ENCODE peak calls at places on chromosomes 1 and 21, in four cellular contexts. U is SK-N-SH, V is neuronal stem cell, O is GM23248. X is an unnamed sample.

GRCh38 chr1:41773144-41773571 is 145.6 kb downstream of the HIVEP3 start:
- DNase-seq in U (no peak), V (no peak), O (peak; percentile 91), X (peak; percentile 72)

GRCh38 chr1:108125312-108126138 is 74.6 kb downstream of the SLC25A24 start:
- DNase-seq in O (peak; percentile 80), V (peak; percentile 78), U (peak; percentile 79), X (peak; percentile 63)

GRCh38 chr1:246622035-246622652 is 55.9 kb downstream of the CNST start:
- DNase-seq in O (no peak), U (peak; percentile 52), V (no peak), X (peak; percentile 24)

GRCh38 chr1:176462671-176463225 is at the start of gene PAPPA2:
- DNase-seq in O (no peak), V (no peak), U (no peak), X (no peak)

GRCh38 chr1:85554630-85555327 is 25.8 kb upstream of the CCN1 start:
- DNase-seq in V (no peak), U (no peak), O (peak; percentile 73), X (peak; percentile 87)

GRCh38 chr1:7991504-7992440 is 30.3 kb downstream of the PARK7 start:
- DNase-seq in V (no peak), O (peak; percentile 24), U (no peak), X (no peak)

GRCh38 chr21:28745131-28746055 is 247.3 kb downstream of the LTN1 start:
- DNase-seq in U (peak; percentile 52), O (peak; percentile 80), V (peak; percentile 58), X (peak; percentile 85)

GRCh38 chr21:25369524-25370300 is 237.6 kb downstream of the MRPL39 start:
- DNase-seq in V (no peak), O (peak; percentile 71), U (no peak), X (no peak)

GRCh38 chr1:172637522-172637921 is 21.4 kb upstream of the FASLG start:
- DNase-seq in O (peak; percentile 93), U (no peak), V (no peak), X (peak; percentile 58)

GRCh38 chr1:15137807-15138206 is 15.7 kb upstream of the TMEM51 start:
- DNase-seq in V (no peak), U (peak; percentile 4), O (no peak), X (no peak)

GRCh38 chr1:107870691-107871090 is 94.3 kb downstream of the VAV3 start:
- DNase-seq in V (no peak), O (peak; percentile 79), U (no peak), X (peak; percentile 29)

GRCh38 chr1:185249563-185249962 is 67.5 kb downstream of the IVNS1ABP start:
- DNase-seq in V (no peak), O (no peak), U (no peak), X (no peak)

GRCh38 chr1:9874959-9875635 is 35.0 kb downstream of the CTNNBIP1 start:
- DNase-seq in O (peak; percentile 69), V (peak; percentile 86), U (peak; percentile 98), X (peak; percentile 51)

GRCh38 chr1:70720133-70720920 is 309.3 kb downstream of the CTH start:
- DNase-seq in V (no peak), U (no peak), O (no peak), X (no peak)

GRCh38 chr1:70717656-70718055 is 306.6 kb downstream of the CTH start:
- DNase-seq in U (no peak), O (no peak), V (no peak), X (no peak)

GRCh38 chr1:70719164-70719563 is 308.1 kb downstream of the CTH start:
- DNase-seq in O (peak; percentile 10), V (no peak), U (no peak), X (no peak)

GRCh38 chr1:70717211-70717610 is 306.1 kb downstream of the CTH start:
- DNase-seq in U (no peak), O (no peak), V (no peak), X (no peak)

DNA sequence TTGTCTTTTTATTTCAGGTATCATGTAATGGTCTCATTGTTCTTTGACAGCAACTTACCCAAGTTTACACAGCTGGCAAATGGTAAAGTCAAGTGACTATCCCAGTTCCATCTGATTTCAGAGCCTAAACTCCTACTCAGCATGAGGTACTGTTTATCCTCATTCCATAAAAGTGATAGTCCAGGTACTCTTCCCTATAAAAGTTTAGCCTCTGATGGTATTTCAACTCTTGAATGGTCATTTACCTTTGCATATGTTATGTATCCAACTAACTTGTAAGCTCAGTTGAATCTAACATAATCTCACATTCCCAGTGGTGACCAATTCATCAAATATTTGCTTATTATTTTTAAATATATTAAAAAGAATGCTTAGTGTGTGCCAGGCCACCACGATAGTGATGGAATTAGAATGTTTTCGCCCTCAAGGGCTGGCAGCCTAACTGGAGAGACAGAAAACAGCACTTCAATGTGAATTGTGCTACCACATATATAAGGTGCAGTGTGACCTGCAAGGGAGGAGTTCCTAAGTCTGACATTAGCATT is 307.1 kb downstream of the CTH start:
- DNase-seq in V (no peak), U (no peak), O (peak; percentile 49), X (no peak)
- H3K9ac ChIP-seq in V (no peak overlapping the region), U (no peak overlapping the region), O (no peak overlapping the region), X (no peak overlapping the region)

GRCh38 chr1:94549706-94550105 is 8.1 kb upstream of the F3 start:
- DNase-seq in U (no peak), O (no peak), V (no peak), X (no peak)
- H2AFZ ChIP-seq in U (no peak overlapping the region), O (no peak overlapping the region), V (no peak overlapping the region), X (no peak overlapping the region)

GRCh38 chr1:167138703-167139102 is 44.8 kb downstream of the STYXL2 start:
- DNase-seq in O (no peak), U (no peak), V (no peak), X (no peak)
- H3K27me3 ChIP-seq in O (peaks cover 16% of the 10 kb centered on the region), U (no peaks in the 10 kb centered on the region), V (no peaks in the 10 kb centered on the region), X (no peaks in the 10 kb centered on the region)

GRCh38 chr1:23524716-23525401 is 6.2 kb downstream of the E2F2 start:
- DNase-seq in U (peak; percentile 49), V (no peak), O (no peak), X (no peak)
- H3K9ac ChIP-seq in U (no peak overlapping the region), V (no peak overlapping the region), O (no peak overlapping the region), X (no peak overlapping the region)

X was measured in fibroblast of lung.